ENCODE peak calls at places on chromosome 6, in five cellular contexts. R is H9, M is neuronal stem cell, X is mesenchymal stem cell, L is H1. Z is an unnamed sample.

GRCh38 chr6:141029908-141030307 is 1102.8 kb upstream of the GJE1 start:
- DNase-seq in R (no peak), M (no peak), X (no peak), L (no peak), Z (no peak)

GRCh38 chr6:14286144-14286543 is 168.6 kb downstream of the CD83 start:
- DNase-seq in R (no peak), M (no peak), X (no peak), L (no peak), Z (peak)

GRCh38 chr6:108114861-108115597 is 40.5 kb upstream of the OSTM1 start:
- DNase-seq in R (peak), M (peak), X (peak), L (no peak), Z (peak)

GRCh38 chr6:87431263-87431662 is 23.5 kb downstream of the CFAP206 start:
- DNase-seq in R (no peak), M (no peak), X (no peak), L (no peak), Z (no peak)

GRCh38 chr6:143766185-143766553 is 77.0 kb upstream of the LTV1 start:
- DNase-seq in R (no peak), M (no peak), X (no peak), L (no peak), Z (no peak)

GRCh38 chr6:18388252-18388651 is 1.1 kb downstream of the RNF144B start:
- DNase-seq in R (no peak), M (no peak), X (no peak), L (no peak), Z (no peak)

GRCh38 chr6:170152989-170153388 is 137.9 kb downstream of the DLL1 start:
- DNase-seq in R (peak), M (peak), X (no peak), L (peak), Z (no peak)

GRCh38 chr6:10962673-10963072 is 75.8 kb downstream of the SYCP2L start:
- DNase-seq in R (no peak), M (no peak), X (peak), L (no peak), Z (peak)

GRCh38 chr6:13488015-13488895 is 855 bp upstream of the GFOD1 start:
- DNase-seq in R (peak), M (no peak), X (peak), L (no peak), Z (peak)

GRCh38 chr6:35058827-35059522 is 82.2 kb downstream of the TCP11 start:
- DNase-seq in R (no peak), M (no peak), X (no peak), L (no peak), Z (no peak)

GRCh38 chr6:144955392-144955791 is 670.3 kb downstream of the UTRN start:
- DNase-seq in R (no peak), M (no peak), X (peak), L (no peak), Z (no peak)

GRCh38 chr6:139594333-139594965 is 220.0 kb upstream of the CITED2 start:
- DNase-seq in R (no peak), M (no peak), X (no peak), L (no peak), Z (no peak)

GRCh38 chr6:139590206-139590605 is 215.8 kb upstream of the CITED2 start:
- DNase-seq in R (no peak), M (no peak), X (no peak), L (no peak), Z (no peak)

GRCh38 chr6:139591075-139591474 is 216.6 kb upstream of the CITED2 start:
- DNase-seq in R (no peak), M (no peak), X (peak), L (no peak), Z (peak)

GRCh38 chr6:139593081-139593480 is 218.6 kb upstream of the CITED2 start:
- DNase-seq in R (no peak), M (no peak), X (no peak), L (no peak), Z (no peak)

DNA sequence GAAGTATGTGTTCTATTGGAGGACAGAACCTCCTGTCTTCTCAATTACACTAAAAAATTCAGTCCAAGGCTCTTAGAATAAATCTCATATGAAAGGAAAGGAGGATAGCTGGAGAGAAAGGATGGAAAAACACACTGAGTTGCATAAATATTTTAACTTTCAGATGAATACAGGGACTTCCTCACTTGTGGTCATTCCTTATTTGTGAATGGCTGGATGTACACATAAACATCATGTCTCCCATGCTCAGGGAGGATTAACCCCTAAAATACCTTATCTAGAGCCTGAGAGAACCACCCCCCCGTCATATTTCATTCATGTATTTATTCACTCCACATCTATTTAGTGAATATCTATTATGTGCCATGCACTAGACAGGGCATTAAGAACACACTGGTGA is 217.6 kb upstream of the CITED2 start:
- DNase-seq in R (no peak), M (no peak), X (peak), L (no peak), Z (no peak)
- H2BK15ac ChIP-seq in R (no peak), M (no peak), X (no peak), L (no peak), Z (no peak)

GRCh38 chr6:2140438-2141128 is 104.8 kb downstream of the GMDS start:
- DNase-seq in R (no peak), M (no peak), X (no peak), L (no peak), Z (no peak)
- H3K4ac ChIP-seq in R (no peak), M (no peak), X (no peak), L (no peak), Z (no peak)

DNA sequence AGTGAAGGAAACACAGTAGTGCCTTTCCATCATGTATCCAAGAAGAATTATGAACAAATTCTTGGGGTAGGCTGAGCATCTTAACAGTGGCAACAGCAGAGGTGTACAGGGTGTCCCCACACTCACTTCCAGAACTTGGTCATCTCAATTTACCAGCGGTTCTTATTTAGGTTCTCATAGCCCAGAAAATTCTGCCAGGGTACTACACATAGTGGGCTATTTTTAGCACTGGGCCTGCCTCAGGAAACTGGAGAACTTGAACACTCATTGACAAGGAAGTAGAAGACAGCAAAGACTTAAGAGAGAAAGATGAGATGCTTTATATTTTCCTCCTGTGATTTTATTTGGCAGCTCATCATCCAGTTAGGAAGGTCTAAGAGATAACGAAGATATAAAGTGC is 71.8 kb upstream of the PHIP start:
- DNase-seq in R (no peak), M (no peak), X (no peak), L (no peak), Z (no peak)
- H2BK15ac ChIP-seq in R (no peak), M (no peak), X (no peak), L (no peak), Z (no peak)

DNA sequence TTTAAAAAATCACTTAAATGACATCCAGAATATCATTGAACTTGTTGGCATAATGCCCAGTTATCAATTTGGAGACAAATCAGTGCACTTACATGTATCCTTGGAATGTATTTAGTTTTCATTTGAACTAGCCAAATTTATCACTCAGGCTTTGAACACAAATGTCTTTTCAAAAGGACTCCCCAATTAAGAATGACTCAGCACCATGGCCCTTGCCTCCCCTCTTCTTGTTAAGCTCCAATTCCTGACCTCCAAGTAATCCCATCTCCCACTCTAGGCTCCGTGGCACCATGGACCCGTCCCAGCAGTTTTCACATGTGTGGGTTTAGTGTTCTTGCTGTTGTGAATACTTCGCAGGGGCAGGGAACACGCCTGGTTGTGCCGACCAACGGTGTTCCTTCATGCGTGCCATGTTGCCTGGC is 2.7 kb downstream of the AKAP12 start:
- DNase-seq in R (no peak), M (no peak), X (no peak), L (no peak), Z (no peak)
- H3K4ac ChIP-seq in R (no peak), M (no peak), X (peak), L (no peak), Z (no peak)

GRCh38 chr6:133474516-133474915 is 233.4 kb downstream of the EYA4 start:
- DNase-seq in R (no peak), M (no peak), X (no peak), L (no peak), Z (no peak)
- H2BK15ac ChIP-seq in R (no peak), M (no peak), X (no peak), L (no peak), Z (no peak)

GRCh38 chr6:44255848-44256247 is 1.5 kb downstream of the SLC35B2 start:
- DNase-seq in R (no peak), M (no peak), X (no peak), L (no peak), Z (no peak)
- H3K4ac ChIP-seq in R (no peak), M (no peak), X (no peak), L (no peak), Z (no peak)

GRCh38 chr6:69812746-69813427 is 16.1 kb upstream of the LMBRD1 start:
- DNase-seq in R (no peak), M (no peak), X (no peak), L (no peak), Z (no peak)
- H2BK15ac ChIP-seq in R (no peak), M (no peak), X (no peak), L (no peak), Z (no peak)

Z was measured in IMR-90.